ENCODE peak calls at places on chromosomes 12 and 14, in eight cellular contexts. C, V, F, K, Q, T, M and E are unnamed samples.

GRCh38 chr12:76698316-76698715 is 65.6 kb upstream of the ZDHHC17 start:
- DNase-seq in C (no peak), F (no peak), Q (no peak), K (no peak), T (no peak), V (no peak), M (no peak), E (no peak)

GRCh38 chr12:59164991-59165718 is 244.9 kb upstream of the LRIG3 start:
- DNase-seq in Q (peak), V (no peak), T (no peak), M (peak), F (no peak), C (no peak), K (no peak), E (peak)

GRCh38 chr14:101709533-101709881 is 52.0 kb upstream of the PPP2R5C start:
- DNase-seq in T (no peak), M (no peak), F (no peak), C (peak), Q (no peak), V (no peak), K (no peak), E (no peak)

GRCh38 chr12:2609020-2609419 is 185.8 kb upstream of the FKBP4 start:
- DNase-seq in C (no peak), M (no peak), K (no peak), T (no peak), V (no peak), Q (no peak), F (no peak), E (no peak)

GRCh38 chr12:50215033-50215432 is 47.9 kb upstream of the CERS5 start:
- DNase-seq in C (no peak), V (no peak), M (no peak), F (no peak), T (no peak), K (no peak), Q (no peak), E (peak)

GRCh38 chr14:104426771-104427125 is 152.8 kb upstream of the C14orf180 start:
- DNase-seq in K (no peak), M (no peak), T (no peak), V (no peak), C (no peak), F (no peak), Q (no peak), E (no peak)

GRCh38 chr14:75993567-75994041 is 8.0 kb downstream of the IFT43 start:
- DNase-seq in Q (no peak), V (no peak), F (no peak), T (no peak), C (no peak), K (no peak), M (no peak), E (no peak)

GRCh38 chr14:54207476-54207875 is 189.3 kb upstream of the CDKN3 start:
- DNase-seq in M (no peak), C (no peak), K (no peak), V (no peak), F (no peak), Q (no peak), T (no peak), E (no peak)

GRCh38 chr14:103207404-103208072 is 84.3 kb downstream of the TNFAIP2 start:
- DNase-seq in Q (no peak), M (no peak), K (peak), T (no peak), F (peak), C (no peak), V (no peak), E (peak)

GRCh38 chr12:59398164-59398563 is 197.7 kb upstream of the SLC16A7 start:
- DNase-seq in F (no peak), T (peak), Q (peak), V (no peak), C (no peak), K (no peak), M (no peak), E (no peak)

GRCh38 chr14:74952697-74953484 is 2.5 kb downstream of the PGF start:
- DNase-seq in M (no peak), K (no peak), V (no peak), Q (no peak), T (no peak), C (no peak), F (no peak), E (no peak)

GRCh38 chr12:14373202-14373601 is 7.7 kb downstream of the ATF7IP start:
- DNase-seq in F (no peak), V (no peak), C (no peak), T (no peak), M (peak), Q (peak), K (no peak), E (peak)

GRCh38 chr12:68310370-68310769 is 21.8 kb downstream of the MDM1 start:
- DNase-seq in C (no peak), T (peak), F (no peak), Q (peak), M (peak), K (no peak), V (no peak), E (peak)

GRCh38 chr12:116317986-116318737 is 40.7 kb upstream of the MED13L start:
- DNase-seq in M (no peak), Q (no peak), C (peak), T (no peak), K (no peak), F (no peak), V (no peak), E (no peak)

GRCh38 chr12:12228402-12228801 is 38.4 kb downstream of the LRP6 start:
- DNase-seq in C (no peak), T (no peak), M (no peak), V (no peak), K (no peak), Q (no peak), F (no peak), E (no peak)

GRCh38 chr12:18145924-18146323 is 55.9 kb upstream of the RERGL start:
- DNase-seq in V (no peak), T (no peak), M (no peak), Q (no peak), F (no peak), K (no peak), C (no peak), E (peak)

GRCh38 chr14:104665663-104666522 is 23.5 kb upstream of the INF2 start:
- DNase-seq in V (peak), C (peak), K (peak), F (no peak), M (no peak), Q (no peak), T (no peak), E (no peak)

GRCh38 chr14:63342381-63342780 is 23.6 kb upstream of the GPHB5 start:
- DNase-seq in K (no peak), F (no peak), T (peak), V (no peak), Q (peak), M (no peak), C (no peak), E (peak)

GRCh38 chr12:125185740-125186470 is 120.7 kb downstream of the AACS start:
- DNase-seq in F (peak), C (peak), V (peak), Q (peak), T (peak), M (no peak), K (peak), E (peak)

GRCh38 chr14:26846388-26846787 is 248.6 kb upstream of the NOVA1 start:
- DNase-seq in M (no peak), F (no peak), V (no peak), C (no peak), T (no peak), Q (no peak), K (no peak), E (peak)

GRCh38 chr12:52872644-52873384 is 24.0 kb upstream of the KRT78 start:
- DNase-seq in F (no peak), V (no peak), C (no peak), K (peak), M (no peak), Q (no peak), T (no peak), E (no peak)

GRCh38 chr14:49586673-49587460 is 687 bp upstream of the RPS29 start:
- DNase-seq in V (no peak), K (peak), M (no peak), F (peak), C (no peak), Q (peak), T (peak), E (peak)

GRCh38 chr12:31558521-31558920 is 32.4 kb downstream of the DENND5B start:
- DNase-seq in V (no peak), M (peak), K (no peak), Q (peak), T (no peak), F (no peak), C (no peak), E (peak)

GRCh38 chr14:101767618-101768362 is 6.3 kb downstream of the PPP2R5C start:
- DNase-seq in Q (no peak), T (no peak), M (no peak), V (no peak), C (no peak), F (no peak), K (no peak), E (no peak)

GRCh38 chr12:112627851-112628250 is 163.7 kb upstream of the RPH3A start:
- DNase-seq in T (no peak), M (no peak), Q (no peak), C (no peak), V (no peak), K (no peak), F (no peak), E (no peak)

GRCh38 chr14:65502676-65503124 is 90.2 kb downstream of the FUT8 start:
- DNase-seq in M (peak), F (no peak), V (no peak), Q (no peak), C (no peak), K (no peak), T (peak), E (peak)

GRCh38 chr14:68848253-68848652 is 55.4 kb upstream of the ZFP36L1 start:
- DNase-seq in M (no peak), C (no peak), K (no peak), F (no peak), V (no peak), Q (no peak), T (no peak), E (no peak)

GRCh38 chr14:91267965-91268437 is 23.5 kb upstream of the GPR68 start:
- DNase-seq in F (no peak), V (no peak), Q (no peak), K (no peak), C (no peak), M (no peak), T (no peak), E (no peak)

GRCh38 chr12:78038986-78039385 is 208.3 kb downstream of the NAV3 start:
- DNase-seq in T (no peak), C (no peak), F (no peak), M (no peak), V (no peak), Q (no peak), K (no peak), E (no peak)

GRCh38 chr12:31589896-31590729 is 823 bp downstream of the DENND5B start:
- DNase-seq in K (peak), T (peak), C (peak), Q (peak), M (no peak), F (peak), V (peak), E (peak)

GRCh38 chr12:4366090-4366489 is 13.4 kb downstream of the FGF23 start:
- DNase-seq in K (no peak), M (no peak), Q (no peak), V (no peak), C (no peak), T (no peak), F (no peak), E (no peak)

GRCh38 chr12:67025543-67026114 is 243.5 kb upstream of the CAND1 start:
- DNase-seq in K (no peak), M (no peak), Q (no peak), V (no peak), T (no peak), C (peak), F (no peak), E (peak)

GRCh38 chr14:30876692-30877091 is 2.3 kb downstream of the COCH start:
- DNase-seq in K (no peak), M (no peak), V (no peak), T (no peak), Q (no peak), C (no peak), F (no peak), E (no peak)

GRCh38 chr12:87182696-87183233 is 846.4 kb downstream of the C12orf50 start:
- DNase-seq in F (no peak), Q (no peak), M (no peak), T (no peak), V (no peak), K (no peak), C (no peak), E (no peak)

GRCh38 chr14:89252887-89253532 is 164.0 kb downstream of the FOXN3 start:
- DNase-seq in V (peak), T (no peak), Q (no peak), F (no peak), K (no peak), M (no peak), C (no peak), E (peak)

GRCh38 chr14:41570415-41571155 is 36.1 kb upstream of the LRFN5 start:
- DNase-seq in K (no peak), F (no peak), T (no peak), C (no peak), V (no peak), Q (no peak), M (no peak), E (no peak)

GRCh38 chr12:40988831-40989230 is 199.3 kb upstream of the PDZRN4 start:
- DNase-seq in C (no peak), F (no peak), M (no peak), V (no peak), T (no peak), K (no peak), Q (no peak), E (no peak)

DNA sequence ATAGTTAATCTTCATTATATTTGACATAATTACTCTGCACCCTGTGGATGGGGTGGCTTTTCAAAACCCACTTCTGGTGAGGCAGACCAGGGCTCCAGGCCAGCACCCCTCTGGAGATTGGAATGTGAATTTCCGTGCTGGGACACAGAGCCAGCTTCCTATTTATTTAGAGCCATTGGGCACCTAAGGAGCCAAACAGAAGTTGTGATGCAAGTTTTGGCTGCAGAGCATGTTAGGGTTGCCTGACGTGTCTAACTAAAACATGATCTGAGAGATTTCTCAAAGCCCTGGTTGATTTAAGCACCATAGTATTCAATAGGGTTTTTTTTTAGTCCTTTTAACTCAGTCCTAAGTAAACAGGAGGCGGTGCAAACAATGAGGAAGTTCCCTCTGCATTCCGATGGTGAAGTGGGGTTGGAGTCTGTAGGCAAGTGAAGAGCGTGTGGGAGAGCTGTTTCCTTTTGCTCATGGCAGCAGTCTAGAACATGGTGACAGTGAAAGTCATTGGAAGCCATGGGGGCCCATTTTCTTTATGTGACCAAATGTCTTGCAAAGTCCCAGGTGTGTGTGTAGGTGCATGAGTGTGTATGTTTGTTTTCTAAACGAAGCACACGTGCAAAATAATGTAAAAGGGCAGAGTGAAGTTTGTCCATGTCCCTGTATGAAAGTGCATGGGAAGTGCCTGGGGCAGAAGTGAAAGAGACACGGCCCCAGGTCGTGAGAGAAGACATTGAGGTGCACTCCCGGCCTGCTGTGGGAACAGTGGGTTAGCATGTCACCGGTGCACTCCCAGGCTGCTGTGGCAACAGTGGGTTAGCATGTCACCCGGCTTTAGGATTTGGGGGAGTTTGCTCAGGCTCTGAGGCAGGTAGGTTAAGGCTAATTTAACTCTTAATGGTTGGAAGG is 117.7 kb downstream of the PRKCH start:
- DNase-seq in V (peak), Q (peak), K (peak), C (peak), F (no peak), T (peak), M (no peak), E (peak)
- TF ChIP-seq CTCF in V (no peak), Q (no peak), K (no peak), C (no peak), F (no peak), T (no peak), M (no peak), E (no peak)

DNA sequence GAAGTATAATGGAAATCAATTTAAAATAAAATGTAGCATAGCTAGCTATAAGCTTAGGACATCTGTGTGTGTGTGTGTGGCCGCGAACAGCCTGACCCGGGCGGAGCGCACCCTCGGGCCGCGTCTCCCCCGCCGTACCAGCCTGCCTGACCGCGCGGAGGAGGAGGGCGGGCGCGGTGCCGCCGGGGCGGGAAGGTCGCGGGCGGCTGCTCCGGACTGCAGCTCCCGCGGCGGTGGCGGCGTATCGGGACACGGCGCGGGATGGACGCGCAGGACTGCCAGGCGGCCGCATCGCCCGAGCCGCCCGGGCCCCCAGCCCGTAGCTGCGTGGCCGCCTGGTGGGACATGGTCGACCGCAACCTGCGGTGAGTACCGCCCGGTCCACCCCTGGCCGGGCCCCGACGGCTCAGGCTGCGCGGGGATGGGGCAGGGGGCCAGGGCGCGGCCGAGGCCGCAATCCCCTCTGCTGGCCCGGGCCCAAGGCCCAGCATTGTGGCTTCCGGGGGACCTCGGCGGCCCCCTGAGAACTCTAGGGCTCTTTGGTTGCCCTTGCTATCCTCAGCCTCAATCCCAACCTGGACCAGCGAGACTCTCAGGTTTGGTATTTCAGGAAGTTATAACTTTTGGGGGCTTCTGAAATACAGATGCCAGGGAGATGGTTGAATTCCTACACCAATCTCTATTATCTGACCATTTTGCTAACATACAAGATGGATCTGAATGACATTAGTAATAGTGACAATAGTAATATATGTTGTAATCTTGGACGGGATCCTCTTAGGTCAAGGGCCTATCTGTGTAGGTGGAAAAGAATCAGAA is at the start of gene ABHD12B:
- DNase-seq in K (peak), V (no peak), Q (no peak), M (no peak), C (no peak), T (no peak), F (peak), E (no peak)
- H3K4me3 ChIP-seq in K (no peak), V (no peak), Q (peak), M (peak), C (no peak), T (peak), F (no peak), E (no peak)

GRCh38 chr12:62434504-62435336 is 31.9 kb upstream of the MON2 start:
- DNase-seq in Q (no peak), K (no peak), C (no peak), M (no peak), T (no peak), V (no peak), F (no peak), E (no peak)
- TF ChIP-seq CTCF in Q (no peak), K (no peak), C (no peak), M (no peak), T (no peak), V (no peak), F (no peak), E (no peak)

DNA sequence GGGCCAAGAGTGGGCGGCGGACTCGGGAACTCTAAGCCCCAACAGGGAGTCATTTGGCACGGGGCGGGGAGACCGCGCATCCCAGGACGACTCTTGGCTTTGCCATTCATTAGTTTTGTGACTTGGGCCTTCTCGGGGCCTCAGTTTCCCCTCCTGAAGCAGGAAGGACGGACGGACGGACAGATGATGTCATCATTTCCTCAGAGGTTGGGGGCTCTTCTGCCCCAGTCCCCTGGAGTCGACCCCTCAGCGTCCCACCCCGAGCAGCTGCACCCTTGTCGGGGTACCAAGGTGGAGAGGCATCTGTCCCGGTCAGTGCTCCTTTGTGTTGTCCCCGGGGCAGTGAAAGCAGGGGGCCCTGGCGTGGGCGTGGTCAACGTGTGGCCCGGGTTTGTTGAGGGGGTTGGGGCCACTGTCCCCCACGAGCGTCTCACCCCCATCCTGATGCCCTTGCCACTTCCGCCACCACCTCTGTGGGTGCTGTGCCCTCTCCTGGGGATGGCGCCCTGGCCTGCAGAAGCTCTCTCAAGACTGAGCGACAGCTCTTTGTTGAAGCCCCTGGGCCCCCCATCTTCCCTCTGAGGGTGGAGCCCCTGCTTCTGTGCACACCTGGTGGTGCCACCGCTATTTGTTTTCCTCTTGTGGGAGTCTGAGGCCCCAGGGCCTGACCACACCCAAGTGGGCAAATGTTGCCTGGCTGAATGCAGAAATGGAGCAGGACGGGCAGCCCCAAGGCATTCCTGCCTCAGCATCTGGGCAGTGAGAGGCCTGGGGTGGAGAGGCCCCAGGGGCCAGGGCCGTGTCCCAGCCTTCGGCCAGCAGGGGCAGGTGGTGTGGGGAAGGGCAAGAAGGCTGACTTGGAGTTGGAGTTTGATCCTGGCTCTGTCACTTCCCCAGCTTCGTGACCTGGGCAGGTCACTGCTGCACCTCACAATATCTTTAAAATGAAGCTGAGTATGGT is 896 bp downstream of the HHIPL1 start:
- DNase-seq in Q (no peak), F (no peak), T (no peak), M (no peak), V (no peak), C (no peak), K (no peak), E (no peak)
- H3K4me3 ChIP-seq in Q (peak), F (peak), T (peak), M (peak), V (peak), C (no peak), K (no peak), E (peak)

GRCh38 chr12:6042447-6042846 is 82.0 kb downstream of the VWF start:
- DNase-seq in F (no peak), Q (no peak), M (no peak), K (no peak), T (no peak), V (no peak), C (no peak), E (no peak)

GRCh38 chr12:6046511-6047180 is 77.8 kb downstream of the VWF start:
- DNase-seq in K (no peak), V (no peak), T (no peak), M (no peak), C (no peak), Q (no peak), F (no peak), E (no peak)

GRCh38 chr12:6041891-6042290 is 82.6 kb downstream of the VWF start:
- DNase-seq in V (no peak), M (no peak), C (no peak), K (no peak), T (no peak), F (no peak), Q (no peak), E (peak)

GRCh38 chr12:6045438-6045837 is 79.0 kb downstream of the VWF start:
- DNase-seq in T (no peak), C (no peak), Q (no peak), V (no peak), F (no peak), M (no peak), K (no peak), E (no peak)

GRCh38 chr12:6044082-6044481 is 80.4 kb downstream of the VWF start:
- DNase-seq in M (no peak), C (no peak), T (no peak), F (no peak), K (no peak), V (no peak), Q (no peak), E (no peak)
- TF ChIP-seq CTCF in M (no peak), C (no peak), T (no peak), F (no peak), K (no peak), V (no peak), Q (no peak), E (no peak)